ENCODE peak calls at places on chromosomes 1 and 21, in six cellular contexts. One of them, this sample, is unnamed.

GRCh38 chr1:110856410-110856809 is 16.5 kb upstream of the CD53 start:
- DNase-seq in epithelial cell of prostate: no peak
- DNase-seq in SJSA1: no peak
- DNase-seq in endodermal cell: no peak
- DNase-seq in GM23248: no peak
- DNase-seq in breast epithelium: no peak
- DNase-seq in this sample: no peak

GRCh38 chr21:15409031-15409430 is 320.8 kb upstream of the USP25 start:
- DNase-seq in breast epithelium: no peak
- DNase-seq in SJSA1: no peak
- DNase-seq in epithelial cell of prostate: no peak
- DNase-seq in endodermal cell: no peak
- DNase-seq in GM23248: no peak
- DNase-seq in this sample: no peak

GRCh38 chr1:150558761-150559626 is 9.8 kb downstream of the ADAMTSL4 start:
- DNase-seq in endodermal cell: peak; percentile 50
- DNase-seq in GM23248: peak; percentile 0
- DNase-seq in SJSA1: no peak
- DNase-seq in breast epithelium: no peak
- DNase-seq in epithelial cell of prostate: no peak
- DNase-seq in this sample: peak; percentile 88

GRCh38 chr1:60132985-60133673 is 59.6 kb upstream of the C1orf87 start:
- DNase-seq in epithelial cell of prostate: no peak
- DNase-seq in breast epithelium: no peak
- DNase-seq in endodermal cell: no peak
- DNase-seq in GM23248: peak; percentile 95
- DNase-seq in SJSA1: peak; percentile 83
- DNase-seq in this sample: no peak

GRCh38 chr1:21633141-21633755 is 35.9 kb downstream of the RAP1GAP start:
- DNase-seq in GM23248: no peak
- DNase-seq in SJSA1: no peak
- DNase-seq in epithelial cell of prostate: no peak
- DNase-seq in breast epithelium: no peak
- DNase-seq in endodermal cell: no peak
- DNase-seq in this sample: no peak

GRCh38 chr1:25494952-25495351 is 48.5 kb upstream of the LDLRAP1 start:
- DNase-seq in SJSA1: no peak
- DNase-seq in breast epithelium: no peak
- DNase-seq in GM23248: no peak
- DNase-seq in epithelial cell of prostate: no peak
- DNase-seq in endodermal cell: no peak
- DNase-seq in this sample: no peak

GRCh38 chr1:6464514-6464836 is 1.5 kb downstream of the TNFRSF25 start:
- DNase-seq in endodermal cell: peak; percentile 80
- DNase-seq in GM23248: no peak
- DNase-seq in SJSA1: no peak
- DNase-seq in breast epithelium: peak; percentile 72
- DNase-seq in epithelial cell of prostate: no peak
- DNase-seq in this sample: no peak

GRCh38 chr1:179369751-179370341 is 4.1 kb downstream of the AXDND1 start:
- DNase-seq in endodermal cell: peak; percentile 55
- DNase-seq in SJSA1: no peak
- DNase-seq in GM23248: peak; percentile 79
- DNase-seq in breast epithelium: no peak
- DNase-seq in epithelial cell of prostate: no peak
- DNase-seq in this sample: no peak

GRCh38 chr1:164660415-164661174 is 101.6 kb downstream of the PBX1 start:
- DNase-seq in endodermal cell: no peak
- DNase-seq in SJSA1: no peak
- DNase-seq in breast epithelium: no peak
- DNase-seq in epithelial cell of prostate: no peak
- DNase-seq in GM23248: peak; percentile 17
- DNase-seq in this sample: no peak

GRCh38 chr1:157992813-157993178 is 649 bp upstream of the KIRREL1 start:
- DNase-seq in endodermal cell: no peak
- DNase-seq in GM23248: no peak
- DNase-seq in SJSA1: no peak
- DNase-seq in epithelial cell of prostate: no peak
- DNase-seq in breast epithelium: no peak
- DNase-seq in this sample: no peak

GRCh38 chr1:9350011-9350907 is 57.6 kb downstream of the SPSB1 start:
- DNase-seq in breast epithelium: no peak
- DNase-seq in GM23248: peak; percentile 93
- DNase-seq in SJSA1: peak; percentile 67
- DNase-seq in epithelial cell of prostate: no peak
- DNase-seq in endodermal cell: no peak
- DNase-seq in this sample: peak; percentile 75

GRCh38 chr1:210292276-210292851 is 36.3 kb upstream of the HHAT start:
- DNase-seq in GM23248: peak; percentile 68
- DNase-seq in breast epithelium: peak; percentile 72
- DNase-seq in epithelial cell of prostate: no peak
- DNase-seq in SJSA1: no peak
- DNase-seq in endodermal cell: peak; percentile 95
- DNase-seq in this sample: peak; percentile 70

GRCh38 chr1:192801451-192801850 is 7.4 kb upstream of the RGS2 start:
- DNase-seq in epithelial cell of prostate: no peak
- DNase-seq in GM23248: peak; percentile 43
- DNase-seq in SJSA1: no peak
- DNase-seq in breast epithelium: no peak
- DNase-seq in endodermal cell: no peak
- DNase-seq in this sample: no peak

GRCh38 chr1:6141601-6142000 is 38.5 kb downstream of the CHD5 start:
- DNase-seq in epithelial cell of prostate: no peak
- DNase-seq in GM23248: no peak
- DNase-seq in endodermal cell: peak; percentile 79
- DNase-seq in SJSA1: no peak
- DNase-seq in breast epithelium: no peak
- DNase-seq in this sample: no peak

GRCh38 chr1:239899747-239900146 is 191.9 kb upstream of the FMN2 start:
- DNase-seq in GM23248: no peak
- DNase-seq in endodermal cell: peak; percentile 43
- DNase-seq in SJSA1: no peak
- DNase-seq in epithelial cell of prostate: no peak
- DNase-seq in breast epithelium: no peak
- DNase-seq in this sample: no peak

GRCh38 chr1:207752456-207753132 is 740 bp downstream of the CD46 start:
- DNase-seq in SJSA1: no peak
- DNase-seq in epithelial cell of prostate: no peak
- DNase-seq in breast epithelium: no peak
- DNase-seq in endodermal cell: peak; percentile 71
- DNase-seq in GM23248: peak; percentile 49
- DNase-seq in this sample: no peak

GRCh38 chr1:87091425-87091824 is 177.0 kb downstream of the HS2ST1 start:
- DNase-seq in epithelial cell of prostate: no peak
- DNase-seq in endodermal cell: no peak
- DNase-seq in breast epithelium: no peak
- DNase-seq in GM23248: no peak
- DNase-seq in SJSA1: no peak
- DNase-seq in this sample: no peak

GRCh38 chr1:56317722-56318121 is 261.6 kb downstream of the PLPP3 start:
- DNase-seq in SJSA1: no peak
- DNase-seq in epithelial cell of prostate: no peak
- DNase-seq in GM23248: no peak
- DNase-seq in breast epithelium: no peak
- DNase-seq in endodermal cell: no peak
- DNase-seq in this sample: no peak

GRCh38 chr1:58909162-58909560 is 125.3 kb upstream of the JUN start:
- DNase-seq in endodermal cell: no peak
- DNase-seq in breast epithelium: no peak
- DNase-seq in GM23248: peak; percentile 91
- DNase-seq in epithelial cell of prostate: no peak
- DNase-seq in SJSA1: no peak
- DNase-seq in this sample: no peak

GRCh38 chr21:38352536-38353219 is 95.9 kb downstream of the KCNJ15 start:
- DNase-seq in breast epithelium: no peak
- DNase-seq in SJSA1: peak; percentile 72
- DNase-seq in endodermal cell: peak; percentile 92
- DNase-seq in GM23248: peak; percentile 89
- DNase-seq in epithelial cell of prostate: no peak
- DNase-seq in this sample: peak; percentile 85

GRCh38 chr1:158060001-158060400 is 66.6 kb downstream of the KIRREL1 start:
- DNase-seq in breast epithelium: no peak
- DNase-seq in GM23248: no peak
- DNase-seq in epithelial cell of prostate: no peak
- DNase-seq in endodermal cell: peak; percentile 91
- DNase-seq in SJSA1: no peak
- DNase-seq in this sample: no peak

GRCh38 chr1:200099040-200099439 is 71.5 kb downstream of the NR5A2 start:
- DNase-seq in breast epithelium: no peak
- DNase-seq in endodermal cell: no peak
- DNase-seq in epithelial cell of prostate: no peak
- DNase-seq in SJSA1: no peak
- DNase-seq in GM23248: peak; percentile 39
- DNase-seq in this sample: no peak

GRCh38 chr1:211633523-211633843 is 41.9 kb downstream of the NEK2 start:
- DNase-seq in SJSA1: no peak
- DNase-seq in endodermal cell: no peak
- DNase-seq in GM23248: no peak
- DNase-seq in breast epithelium: no peak
- DNase-seq in epithelial cell of prostate: no peak
- DNase-seq in this sample: no peak

GRCh38 chr1:116020668-116021272 is 44.5 kb downstream of the SLC22A15 start:
- DNase-seq in GM23248: peak; percentile 73
- DNase-seq in SJSA1: peak; percentile 59
- DNase-seq in breast epithelium: no peak
- DNase-seq in endodermal cell: peak; percentile 88
- DNase-seq in epithelial cell of prostate: no peak
- DNase-seq in this sample: no peak

GRCh38 chr1:244445320-244446181 is 6.2 kb downstream of the ADSS2 start:
- DNase-seq in epithelial cell of prostate: no peak
- DNase-seq in endodermal cell: no peak
- DNase-seq in breast epithelium: no peak
- DNase-seq in GM23248: peak; percentile 34
- DNase-seq in SJSA1: no peak
- DNase-seq in this sample: no peak

DNA sequence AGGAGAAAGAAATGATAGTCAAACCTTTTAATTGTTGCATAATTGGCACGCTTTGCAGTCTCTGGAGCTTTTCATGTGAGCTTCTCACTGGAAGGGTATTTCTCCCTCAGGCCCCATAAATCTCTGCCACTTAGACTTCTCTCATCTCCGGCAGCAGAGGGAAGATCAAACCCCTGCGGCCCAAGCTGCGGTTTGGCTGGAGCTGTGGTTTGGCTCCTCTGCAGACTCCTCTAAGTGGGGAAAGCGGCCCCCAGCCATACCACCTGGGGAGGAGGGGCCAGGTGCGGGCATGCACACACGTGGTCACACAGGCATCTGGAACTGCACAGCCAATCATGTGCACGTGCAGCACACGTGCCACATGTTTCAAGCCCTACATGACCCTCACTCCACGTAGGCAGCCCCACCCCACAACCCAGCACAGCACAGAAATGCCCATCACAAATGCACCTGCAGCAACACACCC is 58.3 kb downstream of the UBE2T start:
- DNase-seq in SJSA1: peak; percentile 58
- DNase-seq in epithelial cell of prostate: peak; percentile 54
- DNase-seq in breast epithelium: peak; percentile 63
- DNase-seq in GM23248: peak; percentile 85
- DNase-seq in endodermal cell: no peak
- DNase-seq in this sample: no peak
- H3K27ac ChIP-seq in SJSA1: no peak overlapping the region
- H3K27ac ChIP-seq in epithelial cell of prostate: peak overlapping the region; percentile 27
- H3K27ac ChIP-seq in breast epithelium: peak overlapping the region; percentile 10
- H3K27ac ChIP-seq in GM23248: no peak overlapping the region
- H3K27ac ChIP-seq in endodermal cell: no peak overlapping the region
- H3K27ac ChIP-seq in this sample: peak overlapping the region; percentile 79

GRCh38 chr1:230136453-230137327 is 69.7 kb downstream of the GALNT2 start:
- DNase-seq in SJSA1: no peak
- DNase-seq in endodermal cell: no peak
- DNase-seq in breast epithelium: peak; percentile 46
- DNase-seq in GM23248: no peak
- DNase-seq in epithelial cell of prostate: no peak
- DNase-seq in this sample: no peak

GRCh38 chr1:230137328-230137815 is 70.3 kb downstream of the GALNT2 start:
- DNase-seq in endodermal cell: no peak
- DNase-seq in GM23248: no peak
- DNase-seq in breast epithelium: no peak
- DNase-seq in SJSA1: no peak
- DNase-seq in epithelial cell of prostate: no peak
- DNase-seq in this sample: no peak

GRCh38 chr1:230132758-230133157 is 65.7 kb downstream of the GALNT2 start:
- DNase-seq in GM23248: no peak
- DNase-seq in breast epithelium: no peak
- DNase-seq in SJSA1: no peak
- DNase-seq in endodermal cell: no peak
- DNase-seq in epithelial cell of prostate: no peak
- DNase-seq in this sample: no peak

GRCh38 chr1:230138561-230139239 is 71.7 kb downstream of the GALNT2 start:
- DNase-seq in endodermal cell: no peak
- DNase-seq in SJSA1: no peak
- DNase-seq in epithelial cell of prostate: no peak
- DNase-seq in breast epithelium: no peak
- DNase-seq in GM23248: no peak
- DNase-seq in this sample: no peak

GRCh38 chr1:230135726-230136125 is 68.7 kb downstream of the GALNT2 start:
- DNase-seq in GM23248: no peak
- DNase-seq in epithelial cell of prostate: no peak
- DNase-seq in endodermal cell: no peak
- DNase-seq in breast epithelium: no peak
- DNase-seq in SJSA1: no peak
- DNase-seq in this sample: no peak
- H3K27ac ChIP-seq in GM23248: no peak overlapping the region
- H3K27ac ChIP-seq in epithelial cell of prostate: no peak overlapping the region
- H3K27ac ChIP-seq in endodermal cell: no peak overlapping the region
- H3K27ac ChIP-seq in breast epithelium: no peak overlapping the region
- H3K27ac ChIP-seq in SJSA1: no peak overlapping the region
- H3K27ac ChIP-seq in this sample: no peak overlapping the region

GRCh38 chr1:41497056-41497440 is 12.6 kb upstream of the EDN2 start:
- DNase-seq in breast epithelium: no peak
- DNase-seq in endodermal cell: no peak
- DNase-seq in SJSA1: no peak
- DNase-seq in GM23248: no peak
- DNase-seq in epithelial cell of prostate: no peak
- DNase-seq in this sample: no peak
- H3K27ac ChIP-seq in breast epithelium: peak overlapping the region; percentile 90
- H3K27ac ChIP-seq in endodermal cell: no peak overlapping the region
- H3K27ac ChIP-seq in SJSA1: peak overlapping the region; percentile 92
- H3K27ac ChIP-seq in GM23248: no peak overlapping the region
- H3K27ac ChIP-seq in epithelial cell of prostate: no peak overlapping the region
- H3K27ac ChIP-seq in this sample: peak overlapping the region; percentile 97

GRCh38 chr1:184166495-184166894 is 115.0 kb downstream of the TSEN15 start:
- DNase-seq in GM23248: no peak
- DNase-seq in breast epithelium: no peak
- DNase-seq in SJSA1: no peak
- DNase-seq in epithelial cell of prostate: no peak
- DNase-seq in endodermal cell: no peak
- DNase-seq in this sample: no peak

GRCh38 chr1:184163674-184164470 is 112.3 kb downstream of the TSEN15 start:
- DNase-seq in epithelial cell of prostate: no peak
- DNase-seq in SJSA1: no peak
- DNase-seq in GM23248: peak; percentile 74
- DNase-seq in endodermal cell: peak; percentile 62
- DNase-seq in breast epithelium: no peak
- DNase-seq in this sample: no peak

GRCh38 chr1:184162266-184162665 is 110.7 kb downstream of the TSEN15 start:
- DNase-seq in breast epithelium: no peak
- DNase-seq in SJSA1: no peak
- DNase-seq in epithelial cell of prostate: no peak
- DNase-seq in GM23248: no peak
- DNase-seq in endodermal cell: no peak
- DNase-seq in this sample: no peak

GRCh38 chr1:184167352-184167751 is 115.8 kb downstream of the TSEN15 start:
- DNase-seq in epithelial cell of prostate: no peak
- DNase-seq in endodermal cell: no peak
- DNase-seq in SJSA1: no peak
- DNase-seq in GM23248: no peak
- DNase-seq in breast epithelium: no peak
- DNase-seq in this sample: no peak

GRCh38 chr1:184164529-184164928 is 113.0 kb downstream of the TSEN15 start:
- DNase-seq in epithelial cell of prostate: no peak
- DNase-seq in endodermal cell: no peak
- DNase-seq in GM23248: no peak
- DNase-seq in breast epithelium: no peak
- DNase-seq in SJSA1: no peak
- DNase-seq in this sample: no peak
- H3K27ac ChIP-seq in epithelial cell of prostate: no peak overlapping the region
- H3K27ac ChIP-seq in endodermal cell: no peak overlapping the region
- H3K27ac ChIP-seq in GM23248: no peak overlapping the region
- H3K27ac ChIP-seq in breast epithelium: no peak overlapping the region
- H3K27ac ChIP-seq in SJSA1: no peak overlapping the region
- H3K27ac ChIP-seq in this sample: no peak overlapping the region